ENCODE peak calls at places on chromosome 13, in four cellular contexts. D, U, J and R are unnamed samples.

GRCh38 chr13:37118002-37118401 is 12.5 kb upstream of the CSNK1A1L start:
- DNase-seq in U (no peak), D (no peak), J (no peak), R (no peak)

GRCh38 chr13:100490692-100491091 is 97.9 kb downstream of the GGACT start:
- DNase-seq in J (peak; percentile 89), D (peak; percentile 58), U (no peak), R (peak; percentile 89)

GRCh38 chr13:111382877-111383276 is 62.4 kb downstream of the TEX29 start:
- DNase-seq in U (no peak), J (no peak), D (no peak), R (peak; percentile 11)

GRCh38 chr13:64482373-64482772 is 2747.8 kb downstream of the PCDH9 start:
- DNase-seq in J (no peak), U (no peak), D (no peak), R (no peak)

GRCh38 chr13:62129000-62129551 is 713.4 kb upstream of the PCDH20 start:
- DNase-seq in D (no peak), U (no peak), J (no peak), R (no peak)

GRCh38 chr13:113109151-113110047 is 3.8 kb downstream of the F7 start:
- DNase-seq in U (no peak), D (peak; percentile 74), J (no peak), R (peak; percentile 53)

GRCh38 chr13:20825476-20825875 is 51.7 kb upstream of the EEF1AKMT1 start:
- DNase-seq in D (no peak), U (peak; percentile 55), J (no peak), R (no peak)

GRCh38 chr13:41565221-41565620 is 107.9 kb downstream of the RGCC start:
- DNase-seq in U (peak; percentile 97), J (no peak), D (no peak), R (no peak)

GRCh38 chr13:44710576-44710975 is 134.4 kb upstream of the TSC22D1 start:
- DNase-seq in U (peak; percentile 96), J (peak; percentile 44), D (no peak), R (no peak)

GRCh38 chr13:73303858-73304257 is 245.1 kb downstream of the KLF5 start:
- DNase-seq in D (no peak), J (peak; percentile 67), U (peak; percentile 75), R (peak; percentile 29)

GRCh38 chr13:79775830-79776229 is 294.9 kb downstream of the NDFIP2 start:
- DNase-seq in U (peak; percentile 87), D (no peak), J (peak; percentile 91), R (no peak)

GRCh38 chr13:34155931-34156607 is 338.1 kb downstream of the RFC3 start:
- DNase-seq in U (peak; percentile 39), D (no peak), J (peak; percentile 34), R (no peak)

GRCh38 chr13:60229708-60230272 is 66.1 kb upstream of the DIAPH3 start:
- DNase-seq in U (no peak), D (no peak), J (no peak), R (no peak)

GRCh38 chr13:66879971-66880370 is 350.2 kb downstream of the PCDH9 start:
- DNase-seq in J (no peak), U (no peak), D (no peak), R (no peak)

GRCh38 chr13:31982124-31982523 is 49.5 kb upstream of the FRY start:
- DNase-seq in U (no peak), J (no peak), D (no peak), R (no peak)

GRCh38 chr13:93686399-93686798 is 459.8 kb downstream of the GPC6 start:
- DNase-seq in J (no peak), D (no peak), U (no peak), R (no peak)

GRCh38 chr13:28220166-28220565 is 81.8 kb downstream of the PAN3 start:
- DNase-seq in D (no peak), J (no peak), U (peak; percentile 46), R (no peak)
- H4K5ac ChIP-seq in D (no peak overlapping the region), J (no peak overlapping the region), U (no peak overlapping the region), R (no peak overlapping the region)

GRCh38 chr13:30713133-30713532 is 22.2 kb upstream of the ALOX5AP start:
- DNase-seq in D (no peak), U (no peak), J (no peak), R (no peak)

GRCh38 chr13:30711837-30712236 is 23.5 kb upstream of the ALOX5AP start:
- DNase-seq in U (peak; percentile 48), J (no peak), D (no peak), R (no peak)

GRCh38 chr13:30714629-30715028 is 20.7 kb upstream of the ALOX5AP start:
- DNase-seq in D (no peak), J (no peak), U (no peak), R (no peak)

GRCh38 chr13:30715837-30716236 is 19.5 kb upstream of the ALOX5AP start:
- DNase-seq in J (no peak), D (no peak), U (no peak), R (no peak)

GRCh38 chr13:30715357-30715756 is 20.0 kb upstream of the ALOX5AP start:
- DNase-seq in J (no peak), U (no peak), D (no peak), R (no peak)
- H2BK15ac ChIP-seq in J (no peak overlapping the region), U (peak overlapping the region; percentile 26), D (no peak overlapping the region), R (no peak overlapping the region)

GRCh38 chr13:106034201-106034600 is 501.3 kb downstream of the EFNB2 start:
- DNase-seq in J (peak; percentile 31), U (no peak), D (no peak), R (no peak)
- H4K5ac ChIP-seq in J (no peak overlapping the region), U (no peak overlapping the region), D (no peak overlapping the region), R (no peak overlapping the region)

GRCh38 chr13:50099473-50099872 is 84.2 kb downstream of the KCNRG start:
- DNase-seq in U (no peak), J (no peak), D (no peak), R (no peak)
- H2BK15ac ChIP-seq in U (no peak overlapping the region), J (no peak overlapping the region), D (no peak overlapping the region), R (no peak overlapping the region)

DNA sequence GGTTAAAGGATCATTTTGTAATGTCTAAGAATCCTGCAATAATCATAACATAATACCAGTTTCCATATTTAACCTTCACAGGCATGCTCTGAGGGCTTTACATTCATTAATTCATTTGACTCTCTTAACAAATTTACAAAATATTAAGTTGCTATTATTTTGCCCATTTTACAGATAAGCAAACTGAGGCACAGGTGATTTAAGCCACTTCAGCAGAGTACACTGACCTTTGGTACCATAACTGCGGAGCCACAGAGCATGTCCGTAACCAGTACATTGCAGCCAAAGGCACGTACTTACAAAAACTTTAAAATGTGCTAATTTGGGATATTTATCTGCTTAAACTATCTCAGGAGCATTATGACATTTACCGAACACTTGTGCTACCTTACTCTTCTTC is 169.4 kb upstream of the MYO16 start:
- DNase-seq in U (no peak), D (no peak), J (no peak), R (no peak)
- H4K5ac ChIP-seq in U (no peak overlapping the region), D (no peak overlapping the region), J (no peak overlapping the region), R (no peak overlapping the region)

GRCh38 chr13:28778308-28779215 is 41.6 kb upstream of the MTUS2 start:
- DNase-seq in D (no peak), U (no peak), J (no peak), R (no peak)
- H2BK15ac ChIP-seq in D (no peak overlapping the region), U (no peak overlapping the region), J (no peak overlapping the region), R (no peak overlapping the region)

DNA sequence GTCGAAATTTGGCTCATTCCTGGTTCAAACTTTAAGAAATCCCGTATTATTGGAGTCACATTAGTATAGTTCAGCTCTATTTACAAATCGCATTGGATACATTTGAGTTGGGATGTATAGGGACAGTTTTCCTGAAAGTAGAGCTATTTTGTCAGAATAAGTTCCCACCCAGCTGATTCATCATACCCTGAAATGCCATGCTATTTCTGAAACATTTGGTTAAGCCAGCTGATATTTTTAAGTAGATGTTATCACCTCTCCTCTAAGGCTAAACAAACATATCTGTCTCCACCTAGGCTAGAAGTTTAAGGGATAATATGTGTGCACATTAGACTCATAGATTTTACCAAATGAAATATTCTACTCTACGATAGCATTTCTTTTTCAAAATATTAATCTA is 226.2 kb upstream of the ARGLU1 start:
- DNase-seq in U (no peak), D (no peak), J (no peak), R (no peak)
- H4K5ac ChIP-seq in U (no peak overlapping the region), D (no peak overlapping the region), J (no peak overlapping the region), R (no peak overlapping the region)